ENCODE peak calls at places on chromosome 9, in five cellular contexts. E, D, G, Q and I are unnamed samples.

GRCh38 chr9:87516222-87516930 is 18.7 kb downstream of the DAPK1 start:
- DNase-seq in E (no peak), D (peak), G (peak), Q (no peak), I (peak)

GRCh38 chr9:86176468-86176867 is 77.1 kb upstream of the GOLM1 start:
- DNase-seq in E (no peak), D (no peak), G (peak), Q (no peak), I (no peak)

GRCh38 chr9:35538361-35539234 is 48.7 kb downstream of the RUSC2 start:
- DNase-seq in E (peak), D (peak), G (peak), Q (peak), I (peak)

GRCh38 chr9:130869250-130869649 is 27.4 kb downstream of the QRFP start:
- DNase-seq in E (peak), D (peak), G (peak), Q (no peak), I (no peak)

GRCh38 chr9:136182850-136183422 is 22.0 kb downstream of the LHX3 start:
- DNase-seq in E (no peak), D (no peak), G (no peak), Q (no peak), I (no peak)

GRCh38 chr9:125422853-125423252 is 161.2 kb downstream of the GAPVD1 start:
- DNase-seq in E (no peak), D (no peak), G (no peak), Q (no peak), I (no peak)

GRCh38 chr9:131467214-131467935 is 35.3 kb upstream of the POMT1 start:
- DNase-seq in E (no peak), D (no peak), G (peak), Q (peak), I (no peak)

GRCh38 chr9:127503947-127504886 is 52.9 kb downstream of the LRSAM1 start:
- DNase-seq in E (peak), D (peak), G (peak), Q (no peak), I (peak)

GRCh38 chr9:25681270-25681669 is 3.0 kb upstream of the TUSC1 start:
- DNase-seq in E (peak), D (peak), G (no peak), Q (no peak), I (no peak)

GRCh38 chr9:130745210-130745800 is 51.7 kb downstream of the EXOSC2 start:
- DNase-seq in E (no peak), D (peak), G (no peak), Q (no peak), I (no peak)

GRCh38 chr9:124348831-124349230 is 66.4 kb downstream of the PSMB7 start:
- DNase-seq in E (no peak), D (no peak), G (no peak), Q (no peak), I (no peak)

GRCh38 chr9:93262537-93263310 is 78.8 kb downstream of the WNK2 start:
- DNase-seq in E (no peak), D (no peak), G (peak), Q (peak), I (peak)

GRCh38 chr9:21465859-21466518 is 16.1 kb downstream of the IFNE start:
- DNase-seq in E (peak), D (peak), G (no peak), Q (no peak), I (no peak)

GRCh38 chr9:130138791-130139190 is 33.4 kb upstream of the NCS1 start:
- DNase-seq in E (peak), D (peak), G (peak), Q (no peak), I (peak)

GRCh38 chr9:36146666-36147065 is 10.1 kb downstream of the GLIPR2 start:
- DNase-seq in E (no peak), D (no peak), G (no peak), Q (no peak), I (no peak)

DNA sequence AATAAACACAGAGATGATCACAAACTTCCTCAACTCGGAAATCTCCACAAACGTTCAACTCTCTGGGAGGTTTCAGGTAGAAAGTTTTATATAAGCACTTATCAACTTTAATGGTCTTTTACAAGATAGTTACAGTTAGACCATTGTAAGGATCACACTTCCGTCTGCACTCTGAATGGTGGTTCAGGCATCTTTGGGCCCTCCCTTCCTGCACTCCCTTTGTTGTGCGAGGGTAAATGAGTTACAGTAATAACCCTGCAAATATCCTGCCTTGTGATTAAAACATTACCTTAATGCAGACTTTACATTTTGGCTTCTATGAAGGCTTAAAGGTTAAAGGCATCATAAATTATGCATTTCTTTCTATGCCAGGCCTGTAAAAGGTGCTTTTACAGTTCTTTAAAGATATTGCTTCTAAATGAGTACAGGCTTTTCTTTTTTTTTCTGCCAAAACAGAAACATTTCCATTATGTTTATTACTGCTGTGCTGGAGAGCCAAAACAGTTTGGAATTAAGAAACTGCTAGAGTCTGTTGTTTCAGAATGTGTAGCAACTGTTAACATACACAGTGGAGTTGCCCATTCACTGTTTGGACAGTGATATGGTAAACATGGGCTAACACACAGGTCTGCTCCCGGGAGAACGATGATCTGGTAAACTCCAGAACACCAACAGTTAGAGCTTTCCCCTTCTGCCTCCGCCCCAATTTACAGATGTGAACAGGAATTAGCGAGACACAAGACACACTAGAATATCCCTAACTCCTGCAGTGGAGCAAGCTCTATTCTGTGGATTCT is 1.1 kb downstream of the PRUNE2 start:
- DNase-seq in E (no peak), D (no peak), G (no peak), Q (no peak), I (no peak)
- H3K4me3 ChIP-seq in E (peak), D (no peak), G (peak), Q (peak), I (peak)

GRCh38 chr9:121550041-121550440 is 50.4 kb upstream of the GGTA1 start:
- DNase-seq in E (no peak), D (no peak), G (no peak), Q (no peak), I (no peak)

GRCh38 chr9:121541256-121541655 is 41.6 kb upstream of the GGTA1 start:
- DNase-seq in E (no peak), D (no peak), G (no peak), Q (no peak), I (no peak)

GRCh38 chr9:121545148-121545874 is 45.7 kb upstream of the GGTA1 start:
- DNase-seq in E (no peak), D (no peak), G (no peak), Q (no peak), I (no peak)

GRCh38 chr9:121541945-121542344 is 42.3 kb upstream of the GGTA1 start:
- DNase-seq in E (no peak), D (no peak), G (no peak), Q (no peak), I (no peak)

DNA sequence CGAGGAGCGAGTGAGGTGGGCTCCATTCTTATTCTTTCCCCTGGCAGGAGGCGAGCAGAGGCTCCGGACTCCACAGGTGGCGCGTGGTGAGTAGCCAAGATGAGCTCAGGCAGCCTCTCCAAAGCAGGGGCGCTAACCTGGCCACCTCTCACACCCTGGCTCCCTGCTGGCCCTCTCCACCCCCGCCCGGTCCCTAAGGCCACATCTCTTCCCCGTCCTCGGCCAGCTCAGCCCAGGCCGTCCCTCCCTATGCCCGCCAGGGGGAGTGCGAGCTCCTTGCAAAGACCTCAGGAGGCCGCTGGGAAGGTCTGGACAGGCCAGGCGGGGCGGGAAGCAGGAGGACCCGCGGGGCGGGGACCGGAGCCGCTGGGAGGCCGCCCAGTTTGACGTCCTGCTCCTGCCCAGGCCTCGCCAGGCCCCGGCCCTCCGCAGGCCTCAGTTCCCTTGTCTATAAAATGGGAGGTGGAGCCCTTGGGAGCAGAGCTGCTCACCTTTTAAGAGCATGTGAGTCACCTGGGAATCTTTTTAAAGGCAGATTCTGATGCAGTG is 46.3 kb upstream of the GGTA1 start:
- DNase-seq in E (peak), D (peak), G (peak), Q (peak), I (peak)
- H3K4me3 ChIP-seq in E (no peak), D (peak), G (peak), Q (peak), I (peak)

GRCh38 chr9:99593621-99594020 is 228.1 kb upstream of the NR4A3 start:
- DNase-seq in E (no peak), D (no peak), G (no peak), Q (no peak), I (no peak)

GRCh38 chr9:99591770-99592169 is 229.9 kb upstream of the NR4A3 start:
- DNase-seq in E (no peak), D (no peak), G (no peak), Q (no peak), I (no peak)

GRCh38 chr9:99595796-99596195 is 225.9 kb upstream of the NR4A3 start:
- DNase-seq in E (no peak), D (no peak), G (no peak), Q (no peak), I (no peak)

GRCh38 chr9:99592834-99593584 is 228.7 kb upstream of the NR4A3 start:
- DNase-seq in E (no peak), D (no peak), G (no peak), Q (no peak), I (no peak)

GRCh38 chr9:99594056-99594780 is 227.5 kb upstream of the NR4A3 start:
- DNase-seq in E (no peak), D (no peak), G (no peak), Q (no peak), I (no peak)
- H3K4me3 ChIP-seq in E (no peak), D (no peak), G (no peak), Q (no peak), I (no peak)

GRCh38 chr9:76868897-76869296 is 37.0 kb downstream of the PRUNE2 start:
- DNase-seq in E (no peak), D (peak), G (no peak), Q (no peak), I (no peak)

GRCh38 chr9:76863832-76864231 is 42.1 kb downstream of the PRUNE2 start:
- DNase-seq in E (no peak), D (no peak), G (no peak), Q (no peak), I (no peak)

GRCh38 chr9:76866689-76867088 is 39.2 kb downstream of the PRUNE2 start:
- DNase-seq in E (peak), D (peak), G (no peak), Q (no peak), I (no peak)
- H3K4me3 ChIP-seq in E (no peak), D (no peak), G (no peak), Q (no peak), I (no peak)

DNA sequence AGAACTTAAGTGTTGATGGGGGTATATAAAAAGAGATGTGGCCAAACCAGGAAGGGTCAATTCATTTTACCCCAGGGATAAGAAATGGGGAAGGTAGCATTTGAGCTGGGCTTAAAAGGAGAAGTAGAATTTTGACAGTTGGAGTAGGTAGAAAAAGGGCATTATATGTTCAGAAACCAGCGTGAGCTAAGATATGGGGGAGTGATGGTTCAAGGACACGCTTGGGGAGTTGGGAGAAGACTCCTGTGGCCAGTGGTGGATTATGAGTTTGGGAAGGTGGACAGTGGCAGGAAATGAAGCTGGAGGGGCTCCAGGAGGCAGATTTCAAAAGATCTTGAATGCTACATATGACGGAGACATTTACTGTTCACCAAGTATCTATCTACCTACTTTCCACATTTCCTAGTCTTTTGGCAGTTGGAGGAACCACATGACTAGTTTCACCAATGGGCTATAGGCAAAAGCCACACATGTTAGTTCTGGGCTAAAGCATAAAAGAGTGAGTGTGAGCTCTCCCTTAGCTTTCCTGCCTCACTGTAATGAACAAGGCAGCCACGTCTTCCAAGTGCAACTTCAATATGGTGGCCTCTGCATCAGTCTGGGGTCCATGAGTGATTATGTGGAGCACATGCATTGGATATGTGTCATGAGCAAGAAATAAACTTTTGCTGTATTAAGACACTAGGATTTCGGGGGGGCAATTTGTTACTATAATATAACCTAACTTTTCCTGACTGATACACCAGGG is 15.7 kb upstream of the GSN start:
- DNase-seq in E (no peak), D (no peak), G (no peak), Q (no peak), I (no peak)
- H3K4me3 ChIP-seq in E (no peak), D (no peak), G (no peak), Q (no peak), I (no peak)

GRCh38 chr9:134407123-134407779 is 81.0 kb downstream of the RXRA start:
- DNase-seq in E (peak), D (peak), G (peak), Q (peak), I (peak)
- H3K4me3 ChIP-seq in E (peak), D (peak), G (no peak), Q (peak), I (peak)